ENCODE peak calls at places on chromosomes 2 and 18, in four cellular contexts. One of them, this sample, is unnamed.

GRCh38 chr2:48787580-48787979 is 32.1 kb upstream of the LHCGR start:
- DNase-seq in NCI-H2081 treated with DMSO at 0.1 percent for 48 hours: no peak
- DNase-seq in putamen: no peak
- DNase-seq in CD4-positive, alpha-beta memory T cell: no peak
- DNase-seq in this sample: no peak

GRCh38 chr2:160408575-160409291 is 84.9 kb downstream of the RBMS1 start:
- DNase-seq in NCI-H2081 treated with DMSO at 0.1 percent for 48 hours: no peak
- DNase-seq in putamen: no peak
- DNase-seq in CD4-positive, alpha-beta memory T cell: no peak
- DNase-seq in this sample: no peak

GRCh38 chr2:47251404-47251675 is 96.2 kb upstream of the STPG4 start:
- DNase-seq in NCI-H2081 treated with DMSO at 0.1 percent for 48 hours: no peak
- DNase-seq in putamen: no peak
- DNase-seq in CD4-positive, alpha-beta memory T cell: no peak
- DNase-seq in this sample: no peak

GRCh38 chr2:152542995-152543481 is 174.2 kb downstream of the PRPF40A start:
- DNase-seq in NCI-H2081 treated with DMSO at 0.1 percent for 48 hours: no peak
- DNase-seq in putamen: peak
- DNase-seq in CD4-positive, alpha-beta memory T cell: no peak
- DNase-seq in this sample: no peak

GRCh38 chr2:18077724-18078123 is 199.3 kb downstream of the KCNS3 start:
- DNase-seq in NCI-H2081 treated with DMSO at 0.1 percent for 48 hours: no peak
- DNase-seq in putamen: no peak
- DNase-seq in CD4-positive, alpha-beta memory T cell: no peak
- DNase-seq in this sample: no peak

GRCh38 chr18:73594749-73595148 is 552.9 kb downstream of the FBXO15 start:
- DNase-seq in NCI-H2081 treated with DMSO at 0.1 percent for 48 hours: no peak
- DNase-seq in putamen: no peak
- DNase-seq in CD4-positive, alpha-beta memory T cell: no peak
- DNase-seq in this sample: no peak

GRCh38 chr2:241871538-241872312 is 2.2 kb downstream of the RTP5 start:
- DNase-seq in NCI-H2081 treated with DMSO at 0.1 percent for 48 hours: no peak
- DNase-seq in putamen: no peak
- DNase-seq in CD4-positive, alpha-beta memory T cell: no peak
- DNase-seq in this sample: no peak

GRCh38 chr18:6616981-6617380 is 112.5 kb upstream of the ARHGAP28 start:
- DNase-seq in NCI-H2081 treated with DMSO at 0.1 percent for 48 hours: no peak
- DNase-seq in putamen: no peak
- DNase-seq in CD4-positive, alpha-beta memory T cell: no peak
- DNase-seq in this sample: no peak

GRCh38 chr2:44770221-44771187 is 171.0 kb upstream of the SIX3 start:
- DNase-seq in NCI-H2081 treated with DMSO at 0.1 percent for 48 hours: no peak
- DNase-seq in putamen: no peak
- DNase-seq in CD4-positive, alpha-beta memory T cell: no peak
- DNase-seq in this sample: no peak

GRCh38 chr2:203802277-203803045 is 65.1 kb upstream of the CTLA4 start:
- DNase-seq in NCI-H2081 treated with DMSO at 0.1 percent for 48 hours: no peak
- DNase-seq in putamen: no peak
- DNase-seq in CD4-positive, alpha-beta memory T cell: no peak
- DNase-seq in this sample: no peak

GRCh38 chr18:2948038-2948437 is 64.9 kb downstream of the LPIN2 start:
- DNase-seq in NCI-H2081 treated with DMSO at 0.1 percent for 48 hours: no peak
- DNase-seq in putamen: no peak
- DNase-seq in CD4-positive, alpha-beta memory T cell: no peak
- DNase-seq in this sample: no peak

GRCh38 chr2:239236043-239236807 is 164.6 kb downstream of the HDAC4 start:
- DNase-seq in NCI-H2081 treated with DMSO at 0.1 percent for 48 hours: no peak
- DNase-seq in putamen: no peak
- DNase-seq in CD4-positive, alpha-beta memory T cell: no peak
- DNase-seq in this sample: no peak

GRCh38 chr2:192398236-192398635 is 203.5 kb upstream of the TMEFF2 start:
- DNase-seq in NCI-H2081 treated with DMSO at 0.1 percent for 48 hours: no peak
- DNase-seq in putamen: no peak
- DNase-seq in CD4-positive, alpha-beta memory T cell: no peak
- DNase-seq in this sample: no peak

GRCh38 chr2:129253461-129253812 is 726.0 kb upstream of the RAB6C start:
- DNase-seq in NCI-H2081 treated with DMSO at 0.1 percent for 48 hours: no peak
- DNase-seq in putamen: no peak
- DNase-seq in CD4-positive, alpha-beta memory T cell: no peak
- DNase-seq in this sample: no peak

GRCh38 chr2:54471221-54471711 is 15.1 kb downstream of the SPTBN1 start:
- DNase-seq in NCI-H2081 treated with DMSO at 0.1 percent for 48 hours: no peak
- DNase-seq in putamen: peak
- DNase-seq in CD4-positive, alpha-beta memory T cell: no peak
- DNase-seq in this sample: no peak

GRCh38 chr18:74326238-74326637 is 10.6 kb downstream of the C18orf63 start:
- DNase-seq in NCI-H2081 treated with DMSO at 0.1 percent for 48 hours: no peak
- DNase-seq in putamen: no peak
- DNase-seq in CD4-positive, alpha-beta memory T cell: no peak
- DNase-seq in this sample: no peak

GRCh38 chr2:203340791-203341487 is 12.7 kb downstream of the ABI2 start:
- DNase-seq in NCI-H2081 treated with DMSO at 0.1 percent for 48 hours: no peak
- DNase-seq in putamen: no peak
- DNase-seq in CD4-positive, alpha-beta memory T cell: no peak
- DNase-seq in this sample: no peak

GRCh38 chr2:104858325-104858978 is 4.5 kb downstream of the POU3F3 start:
- DNase-seq in NCI-H2081 treated with DMSO at 0.1 percent for 48 hours: no peak
- DNase-seq in putamen: no peak
- DNase-seq in CD4-positive, alpha-beta memory T cell: no peak
- DNase-seq in this sample: no peak

GRCh38 chr18:50606609-50607008 is 46.7 kb downstream of the MAPK4 start:
- DNase-seq in NCI-H2081 treated with DMSO at 0.1 percent for 48 hours: no peak
- DNase-seq in putamen: no peak
- DNase-seq in CD4-positive, alpha-beta memory T cell: no peak
- DNase-seq in this sample: no peak

GRCh38 chr2:173076557-173077345 is 1.1 kb downstream of the MAP3K20 start:
- DNase-seq in NCI-H2081 treated with DMSO at 0.1 percent for 48 hours: no peak
- DNase-seq in putamen: no peak
- DNase-seq in CD4-positive, alpha-beta memory T cell: peak
- DNase-seq in this sample: peak

GRCh38 chr2:160742679-160743078 is 249.1 kb upstream of the RBMS1 start:
- DNase-seq in NCI-H2081 treated with DMSO at 0.1 percent for 48 hours: no peak
- DNase-seq in putamen: no peak
- DNase-seq in CD4-positive, alpha-beta memory T cell: no peak
- DNase-seq in this sample: no peak

GRCh38 chr18:48735070-48735676 is 196.3 kb downstream of the CTIF start:
- DNase-seq in NCI-H2081 treated with DMSO at 0.1 percent for 48 hours: no peak
- DNase-seq in putamen: no peak
- DNase-seq in CD4-positive, alpha-beta memory T cell: no peak
- DNase-seq in this sample: peak

GRCh38 chr2:29841386-29842004 is 79.9 kb downstream of the ALK start:
- DNase-seq in NCI-H2081 treated with DMSO at 0.1 percent for 48 hours: peak
- DNase-seq in putamen: peak
- DNase-seq in CD4-positive, alpha-beta memory T cell: peak
- DNase-seq in this sample: no peak

GRCh38 chr2:7007846-7008741 is 90.9 kb downstream of the RNF144A start:
- DNase-seq in NCI-H2081 treated with DMSO at 0.1 percent for 48 hours: no peak
- DNase-seq in putamen: peak
- DNase-seq in CD4-positive, alpha-beta memory T cell: no peak
- DNase-seq in this sample: peak

GRCh38 chr2:199070550-199070949 is 387.2 kb downstream of the SATB2 start:
- DNase-seq in NCI-H2081 treated with DMSO at 0.1 percent for 48 hours: no peak
- DNase-seq in putamen: peak
- DNase-seq in CD4-positive, alpha-beta memory T cell: no peak
- DNase-seq in this sample: no peak

This sample was measured in aorta.